ENCODE peak calls at places on chromosomes 5 and 9, in five cellular contexts. K is ascending aorta, W is uterus, X is HepG2, H is fibroblast of mammary gland. M is an unnamed sample.

GRCh38 chr5:11281842-11282241 is 520.8 kb upstream of the DAP start:
- DNase-seq in K (no peak), W (no peak), X (no peak), H (no peak), M (no peak)

GRCh38 chr9:25936031-25936430 is 257.8 kb upstream of the TUSC1 start:
- DNase-seq in K (no peak), W (no peak), X (no peak), H (no peak), M (peak; percentile 52)

GRCh38 chr9:126704157-126704941 is 90.6 kb downstream of the LMX1B start:
- DNase-seq in K (no peak), W (peak; percentile 66), X (no peak), H (peak; percentile 65), M (peak; percentile 59)

GRCh38 chr5:14686517-14686916 is 22.0 kb downstream of the OTULIN start:
- DNase-seq in K (no peak), W (no peak), X (no peak), H (no peak), M (no peak)

GRCh38 chr5:131545856-131546255 is 89.2 kb downstream of the RAPGEF6 start:
- DNase-seq in K (no peak), W (no peak), X (no peak), H (peak; percentile 78), M (peak; percentile 44)

GRCh38 chr9:7333714-7334113 is 465.9 kb downstream of the DMAC1 start:
- DNase-seq in K (no peak), W (no peak), X (no peak), H (peak; percentile 23), M (no peak)

GRCh38 chr9:79300153-79300552 is 271.6 kb upstream of the TLE4 start:
- DNase-seq in K (no peak), W (no peak), X (no peak), H (no peak), M (no peak)

GRCh38 chr5:138077064-138077696 is 6.7 kb upstream of the WNT8A start:
- DNase-seq in K (no peak), W (peak; percentile 58), X (peak; percentile 61), H (peak; percentile 72), M (peak; percentile 85)

GRCh38 chr5:66554211-66554610 is 42.0 kb upstream of the MAST4 start:
- DNase-seq in K (no peak), W (no peak), X (no peak), H (peak; percentile 24), M (no peak)

GRCh38 chr5:55220433-55221185 is 6.5 kb downstream of the MCIDAS start:
- DNase-seq in K (no peak), W (no peak), X (no peak), H (peak; percentile 26), M (peak; percentile 21)

GRCh38 chr9:125137200-125137599 is 6.1 kb downstream of the SCAI start:
- DNase-seq in K (no peak), W (no peak), X (no peak), H (peak; percentile 88), M (peak; percentile 86)

GRCh38 chr5:33166971-33167370 is 273.8 kb upstream of the TARS1 start:
- DNase-seq in K (no peak), W (no peak), X (no peak), H (no peak), M (no peak)

GRCh38 chr5:150270546-150271295 is 18.9 kb downstream of the CAMK2A start:
- DNase-seq in K (no peak), W (no peak), X (peak; percentile 39), H (peak; percentile 16), M (no peak)

GRCh38 chr9:136225748-136226679 is 19.6 kb downstream of the QSOX2 start:
- DNase-seq in K (no peak), W (no peak), X (peak; percentile 44), H (peak; percentile 36), M (peak; percentile 66)

GRCh38 chr5:14678773-14679334 is 14.3 kb downstream of the OTULIN start:
- DNase-seq in K (no peak), W (no peak), X (no peak), H (no peak), M (no peak)

GRCh38 chr5:133050500-133050899 is 1.3 kb upstream of the HSPA4 start:
- DNase-seq in K (no peak), W (no peak), X (no peak), H (no peak), M (no peak)

GRCh38 chr9:124786881-124787573 is 10.1 kb downstream of the OLFML2A start:
- DNase-seq in K (no peak), W (peak; percentile 13), X (no peak), H (no peak), M (no peak)

GRCh38 chr9:123611228-123611627 is 255.2 kb downstream of the CRB2 start:
- DNase-seq in K (no peak), W (no peak), X (no peak), H (peak; percentile 75), M (peak; percentile 54)

GRCh38 chr5:65927497-65928340 is 1.3 kb downstream of the ERBIN start:
- DNase-seq in K (no peak), W (no peak), X (peak; percentile 52), H (peak; percentile 63), M (peak; percentile 84)

GRCh38 chr9:126117631-126118030 is 209.0 kb upstream of the MVB12B start:
- DNase-seq in K (no peak), W (no peak), X (no peak), H (no peak), M (no peak)

GRCh38 chr5:163306421-163306820 is 131.0 kb upstream of the CCNG1 start:
- DNase-seq in K (no peak), W (no peak), X (peak; percentile 10), H (peak; percentile 33), M (peak; percentile 2)

GRCh38 chr9:120733190-120733589 is 18.9 kb upstream of the MEGF9 start:
- DNase-seq in K (peak; percentile 61), W (no peak), X (peak; percentile 82), H (peak; percentile 57), M (peak; percentile 43)

GRCh38 chr5:115471674-115472073 is 72.9 kb downstream of the FEM1C start:
- DNase-seq in K (no peak), W (no peak), X (no peak), H (no peak), M (peak; percentile 75)

GRCh38 chr5:27437594-27438200 is 399.3 kb upstream of the CDH9 start:
- DNase-seq in K (no peak), W (no peak), X (no peak), H (no peak), M (peak; percentile 0)

GRCh38 chr5:81971086-81971693 is 633 bp upstream of the ATG10 start:
- DNase-seq in K (no peak), W (no peak), X (peak; percentile 3), H (peak; percentile 34), M (peak; percentile 64)

GRCh38 chr5:172436078-172436873 is 18.0 kb downstream of the SH3PXD2B start:
- DNase-seq in K (no peak), W (no peak), X (no peak), H (no peak), M (no peak)

GRCh38 chr5:172435362-172436077 is 18.8 kb downstream of the SH3PXD2B start:
- DNase-seq in K (no peak), W (no peak), X (no peak), H (no peak), M (no peak)

GRCh38 chr5:172433071-172433470 is 21.3 kb downstream of the SH3PXD2B start:
- DNase-seq in K (no peak), W (no peak), X (no peak), H (no peak), M (no peak)

GRCh38 chr5:172434246-172434645 is 20.1 kb downstream of the SH3PXD2B start:
- DNase-seq in K (no peak), W (no peak), X (no peak), H (no peak), M (no peak)

GRCh38 chr5:172433513-172433912 is 20.8 kb downstream of the SH3PXD2B start:
- DNase-seq in K (no peak), W (no peak), X (peak; percentile 35), H (no peak), M (no peak)
- H3K4me3 ChIP-seq in K (no peak overlapping the region), W (no peak overlapping the region), X (no peak overlapping the region), H (no peak overlapping the region), M (no peak overlapping the region)

DNA sequence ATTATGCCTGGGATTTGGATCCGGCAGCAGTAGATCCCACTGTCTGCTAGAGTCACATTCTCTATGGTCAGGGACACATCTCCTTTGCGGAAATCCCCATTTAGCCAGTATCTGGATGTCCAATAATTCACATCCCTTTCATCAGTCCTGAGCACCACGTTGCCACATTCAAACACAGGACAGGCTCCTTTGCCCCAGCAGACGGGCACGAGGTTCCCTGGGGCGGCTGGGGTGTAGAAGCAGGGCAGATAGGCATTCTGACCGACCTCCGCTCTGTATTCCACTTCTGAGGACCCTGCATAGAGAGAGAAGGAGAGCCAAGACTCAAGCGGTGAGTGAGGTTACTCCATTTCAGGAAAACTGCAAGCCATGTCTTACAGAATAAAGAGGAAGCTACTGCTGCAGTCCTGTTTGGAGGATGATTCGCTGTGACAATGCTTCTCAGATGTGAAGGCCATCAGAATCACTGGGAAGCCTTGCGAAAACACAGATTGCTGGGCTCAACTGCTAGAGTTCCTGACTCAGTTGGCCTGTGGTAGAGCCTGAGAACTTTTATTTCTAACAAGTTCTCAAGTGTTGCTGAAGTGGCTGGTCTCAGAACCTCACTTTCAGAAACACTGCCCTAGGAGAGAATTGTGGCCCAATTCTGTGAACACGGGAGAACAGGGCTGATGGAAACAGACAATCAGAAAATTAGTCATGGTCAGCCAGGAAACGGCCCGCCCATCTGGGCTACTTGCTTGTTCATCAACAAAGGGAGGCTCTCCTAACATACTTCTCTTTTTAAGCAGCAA is 2.0 kb downstream of the HAVCR2 start:
- DNase-seq in K (no peak), W (no peak), X (no peak), H (peak; percentile 32), M (peak; percentile 34)
- H3K4me3 ChIP-seq in K (no peak overlapping the region), W (no peak overlapping the region), X (no peak overlapping the region), H (no peak overlapping the region), M (peak overlapping the region; percentile 40)

GRCh38 chr9:95508242-95508967 is 8.4 kb downstream of the PTCH1 start:
- DNase-seq in K (no peak), W (no peak), X (no peak), H (no peak), M (no peak)
- H3K4me3 ChIP-seq in K (peak overlapping the region; percentile 86), W (peak overlapping the region; percentile 89), X (peak overlapping the region; percentile 80), H (peak overlapping the region; percentile 82), M (peak overlapping the region; percentile 96)

DNA sequence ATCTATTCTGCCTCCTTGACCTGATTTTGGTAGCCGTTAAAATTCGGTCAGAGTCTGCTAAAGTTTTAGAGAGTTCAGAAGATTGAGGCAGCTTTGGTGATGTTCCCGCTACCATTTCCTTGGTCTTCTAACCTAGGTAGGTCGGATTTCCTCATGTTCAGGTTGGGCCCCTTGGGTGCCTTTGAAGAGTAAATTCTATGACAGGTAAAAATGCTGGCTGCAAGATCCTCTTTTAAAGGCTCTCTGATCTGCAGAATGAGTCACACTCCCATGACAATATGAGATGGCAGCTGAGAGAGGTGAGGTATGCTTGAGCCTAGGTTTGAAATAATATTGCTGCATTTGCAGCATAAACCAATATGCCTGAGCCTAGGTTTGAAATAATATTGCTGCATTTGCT is 198.9 kb downstream of the TSSK1B start:
- DNase-seq in K (no peak), W (no peak), X (no peak), H (no peak), M (no peak)
- H3K4me3 ChIP-seq in K (no peak overlapping the region), W (no peak overlapping the region), X (no peak overlapping the region), H (no peak overlapping the region), M (no peak overlapping the region)